ENCODE peak calls at places on chromosome 20, in seven cellular contexts. One of them, this sample, is unnamed.

GRCh38 chr20:48760403-48760889 is 67.4 kb downstream of the PREX1 start:
- DNase-seq in IMR-90: peak
- DNase-seq in HepG2: no peak
- DNase-seq in K562: no peak
- DNase-seq in GM12878: no peak
- DNase-seq in SK-N-SH: no peak
- DNase-seq in H1: no peak
- DNase-seq in this sample: no peak

GRCh38 chr20:6566821-6567220 is 200.7 kb upstream of the BMP2 start:
- DNase-seq in IMR-90: peak
- DNase-seq in HepG2: no peak
- DNase-seq in K562: no peak
- DNase-seq in GM12878: no peak
- DNase-seq in SK-N-SH: no peak
- DNase-seq in H1: no peak
- DNase-seq in this sample: no peak

GRCh38 chr20:51303731-51304670 is 238.5 kb downstream of the NFATC2 start:
- DNase-seq in IMR-90: no peak
- DNase-seq in HepG2: no peak
- DNase-seq in K562: no peak
- DNase-seq in GM12878: no peak
- DNase-seq in SK-N-SH: no peak
- DNase-seq in H1: no peak
- DNase-seq in this sample: no peak

GRCh38 chr20:11362450-11362849 is 555.2 kb upstream of the BTBD3 start:
- DNase-seq in IMR-90: no peak
- DNase-seq in HepG2: no peak
- DNase-seq in K562: no peak
- DNase-seq in GM12878: no peak
- DNase-seq in SK-N-SH: no peak
- DNase-seq in H1: no peak
- DNase-seq in this sample: no peak

GRCh38 chr20:33488201-33488600 is 1.7 kb upstream of the CBFA2T2 start:
- DNase-seq in IMR-90: no peak
- DNase-seq in HepG2: no peak
- DNase-seq in K562: no peak
- DNase-seq in GM12878: no peak
- DNase-seq in SK-N-SH: no peak
- DNase-seq in H1: no peak
- DNase-seq in this sample: no peak

GRCh38 chr20:63980317-63980805 is 571 bp upstream of the PRPF6 start:
- DNase-seq in IMR-90: no peak
- DNase-seq in HepG2: peak
- DNase-seq in K562: no peak
- DNase-seq in GM12878: no peak
- DNase-seq in SK-N-SH: no peak
- DNase-seq in H1: no peak
- DNase-seq in this sample: no peak

GRCh38 chr20:40497781-40498691 is 191.0 kb downstream of the MAFB start:
- DNase-seq in IMR-90: no peak
- DNase-seq in HepG2: no peak
- DNase-seq in K562: peak
- DNase-seq in GM12878: peak
- DNase-seq in SK-N-SH: no peak
- DNase-seq in H1: no peak
- DNase-seq in this sample: no peak

GRCh38 chr20:44069203-44069931 is 117.6 kb downstream of the JPH2 start:
- DNase-seq in IMR-90: no peak
- DNase-seq in HepG2: no peak
- DNase-seq in K562: no peak
- DNase-seq in GM12878: peak
- DNase-seq in SK-N-SH: no peak
- DNase-seq in H1: peak
- DNase-seq in this sample: no peak

GRCh38 chr20:58577871-58578615 is 62.8 kb upstream of the APCDD1L start:
- DNase-seq in IMR-90: no peak
- DNase-seq in HepG2: no peak
- DNase-seq in K562: no peak
- DNase-seq in GM12878: no peak
- DNase-seq in SK-N-SH: no peak
- DNase-seq in H1: no peak
- DNase-seq in this sample: no peak

GRCh38 chr20:43583982-43584432 is 6.7 kb upstream of the IFT52 start:
- DNase-seq in IMR-90: peak
- DNase-seq in HepG2: peak
- DNase-seq in K562: peak
- DNase-seq in GM12878: no peak
- DNase-seq in SK-N-SH: no peak
- DNase-seq in H1: no peak
- DNase-seq in this sample: no peak

GRCh38 chr20:1905693-1906092 is 10.5 kb downstream of the SIRPA start:
- DNase-seq in IMR-90: no peak
- DNase-seq in HepG2: no peak
- DNase-seq in K562: no peak
- DNase-seq in GM12878: no peak
- DNase-seq in SK-N-SH: no peak
- DNase-seq in H1: no peak
- DNase-seq in this sample: no peak

GRCh38 chr20:1905009-1905408 is 9.8 kb downstream of the SIRPA start:
- DNase-seq in IMR-90: no peak
- DNase-seq in HepG2: no peak
- DNase-seq in K562: no peak
- DNase-seq in GM12878: no peak
- DNase-seq in SK-N-SH: no peak
- DNase-seq in H1: no peak
- DNase-seq in this sample: no peak

GRCh38 chr20:1902188-1902587 is 7.0 kb downstream of the SIRPA start:
- DNase-seq in IMR-90: no peak
- DNase-seq in HepG2: no peak
- DNase-seq in K562: no peak
- DNase-seq in GM12878: no peak
- DNase-seq in SK-N-SH: no peak
- DNase-seq in H1: no peak
- DNase-seq in this sample: no peak

GRCh38 chr20:1906361-1907051 is 11.3 kb downstream of the SIRPA start:
- DNase-seq in IMR-90: no peak
- DNase-seq in HepG2: no peak
- DNase-seq in K562: no peak
- DNase-seq in GM12878: no peak
- DNase-seq in SK-N-SH: no peak
- DNase-seq in H1: no peak
- DNase-seq in this sample: no peak

GRCh38 chr20:1904160-1904559 is 9.0 kb downstream of the SIRPA start:
- DNase-seq in IMR-90: no peak
- DNase-seq in HepG2: no peak
- DNase-seq in K562: no peak
- DNase-seq in GM12878: no peak
- DNase-seq in SK-N-SH: no peak
- DNase-seq in H1: no peak
- DNase-seq in this sample: no peak
- TF ChIP-seq USF2 in IMR-90: no peak
- TF ChIP-seq USF2 in HepG2: no peak
- TF ChIP-seq USF2 in K562: no peak
- TF ChIP-seq USF2 in GM12878: no peak
- TF ChIP-seq USF2 in SK-N-SH: no peak
- TF ChIP-seq USF2 in H1: no peak
- TF ChIP-seq USF2 in this sample: no peak

GRCh38 chr20:17673082-17673481 is 9.0 kb downstream of the RRBP1 start:
- DNase-seq in IMR-90: no peak
- DNase-seq in HepG2: no peak
- DNase-seq in K562: no peak
- DNase-seq in GM12878: no peak
- DNase-seq in SK-N-SH: no peak
- DNase-seq in H1: no peak
- DNase-seq in this sample: no peak

GRCh38 chr20:17676378-17676759 is 5.7 kb downstream of the RRBP1 start:
- DNase-seq in IMR-90: no peak
- DNase-seq in HepG2: no peak
- DNase-seq in K562: no peak
- DNase-seq in GM12878: no peak
- DNase-seq in SK-N-SH: no peak
- DNase-seq in H1: no peak
- DNase-seq in this sample: no peak

GRCh38 chr20:17675519-17676377 is 6.3 kb downstream of the RRBP1 start:
- DNase-seq in IMR-90: no peak
- DNase-seq in HepG2: no peak
- DNase-seq in K562: no peak
- DNase-seq in GM12878: no peak
- DNase-seq in SK-N-SH: no peak
- DNase-seq in H1: no peak
- DNase-seq in this sample: no peak

GRCh38 chr20:17676942-17677341 is 5.1 kb downstream of the RRBP1 start:
- DNase-seq in IMR-90: peak
- DNase-seq in HepG2: peak
- DNase-seq in K562: no peak
- DNase-seq in GM12878: no peak
- DNase-seq in SK-N-SH: no peak
- DNase-seq in H1: no peak
- DNase-seq in this sample: no peak

DNA sequence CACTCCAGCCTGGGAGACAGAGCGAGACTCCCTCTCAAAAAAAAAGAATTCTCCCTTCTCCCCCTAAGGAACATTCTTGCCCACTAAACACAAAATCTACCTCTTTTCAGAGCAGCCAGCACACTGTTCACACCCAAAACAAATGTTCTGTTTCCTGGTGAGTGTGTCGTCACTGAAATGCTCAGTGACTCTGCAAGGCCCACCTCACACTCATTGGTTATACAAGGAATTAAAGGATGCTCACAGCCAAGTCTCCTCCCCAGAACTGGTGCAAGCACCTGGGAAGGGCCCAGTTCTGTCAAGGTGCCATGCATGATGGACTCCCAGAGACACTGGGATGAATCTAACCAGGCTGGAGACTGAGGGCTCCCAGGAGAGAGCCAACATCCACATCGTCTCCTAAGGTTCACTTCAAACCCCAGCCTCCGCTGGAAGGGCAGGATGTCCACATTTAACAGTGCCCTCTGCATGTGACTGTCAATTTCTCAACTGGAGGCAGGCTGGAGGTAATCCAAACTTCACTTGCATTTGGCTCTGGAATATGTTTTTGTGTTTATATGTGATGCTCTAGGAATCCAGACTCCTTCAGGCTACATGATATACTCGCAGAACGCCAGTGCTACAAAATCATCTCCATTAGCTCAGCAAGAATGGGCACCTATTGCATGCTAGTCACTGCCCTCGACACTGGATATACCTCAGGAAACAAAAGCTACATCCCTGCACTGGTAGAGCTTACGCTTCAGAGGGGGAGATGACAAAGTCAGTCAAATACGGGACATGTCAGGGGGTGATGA is 7.1 kb downstream of the RRBP1 start:
- DNase-seq in IMR-90: peak
- DNase-seq in HepG2: no peak
- DNase-seq in K562: no peak
- DNase-seq in GM12878: no peak
- DNase-seq in SK-N-SH: no peak
- DNase-seq in H1: no peak
- DNase-seq in this sample: no peak
- H3K27ac ChIP-seq in IMR-90: peak
- H3K27ac ChIP-seq in HepG2: no peak
- H3K27ac ChIP-seq in K562: no peak
- H3K27ac ChIP-seq in GM12878: no peak
- H3K27ac ChIP-seq in SK-N-SH: no peak
- H3K27ac ChIP-seq in H1: no peak
- H3K27ac ChIP-seq in this sample: no peak

DNA sequence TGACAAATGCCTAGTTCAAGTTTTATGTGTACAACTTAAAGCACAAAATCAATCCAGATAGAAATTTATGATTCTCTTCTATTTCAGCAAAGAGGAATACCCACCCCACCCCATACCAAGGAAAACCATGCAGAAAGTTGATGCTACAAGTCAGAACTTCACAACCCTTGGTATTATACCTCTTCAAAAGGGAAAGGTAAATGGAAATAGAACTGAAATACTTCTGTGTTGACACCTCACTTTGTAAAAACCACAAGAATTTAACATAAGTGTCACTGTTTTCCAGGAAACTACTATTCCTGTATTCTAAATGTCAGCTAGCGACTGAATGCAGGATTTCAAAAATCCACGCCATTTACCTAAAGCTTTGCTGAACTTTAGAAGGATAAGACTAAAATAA is 3.7 kb downstream of the CPNE1 start:
- DNase-seq in IMR-90: no peak
- DNase-seq in HepG2: no peak
- DNase-seq in K562: no peak
- DNase-seq in GM12878: no peak
- DNase-seq in SK-N-SH: no peak
- DNase-seq in H1: no peak
- DNase-seq in this sample: no peak
- H3K4me3 ChIP-seq in IMR-90: no peak
- H3K4me3 ChIP-seq in HepG2: peak
- H3K4me3 ChIP-seq in K562: peak
- H3K4me3 ChIP-seq in GM12878: peak
- H3K4me3 ChIP-seq in SK-N-SH: peak
- H3K4me3 ChIP-seq in H1: no peak
- H3K4me3 ChIP-seq in this sample: no peak

DNA sequence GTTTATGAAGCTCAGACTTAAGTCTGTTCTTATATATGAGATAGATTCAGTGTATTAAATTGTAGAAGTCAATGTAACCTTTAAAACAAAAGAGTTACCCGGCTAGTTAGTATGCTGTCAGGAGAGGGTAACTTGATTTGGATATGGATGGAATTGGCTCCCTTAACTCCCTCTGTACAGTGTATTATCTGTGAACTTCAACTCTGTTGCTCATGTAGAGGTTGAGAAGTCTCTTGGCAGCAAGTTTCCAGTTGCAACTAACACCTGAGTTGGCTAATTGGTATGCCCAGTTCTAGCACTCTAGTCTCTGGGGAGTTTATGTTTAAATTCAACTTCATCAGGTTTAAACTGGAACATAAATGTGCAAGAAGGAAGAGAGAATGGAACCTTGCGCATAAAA is 111.0 kb downstream of the NCOA3 start:
- DNase-seq in IMR-90: no peak
- DNase-seq in HepG2: no peak
- DNase-seq in K562: no peak
- DNase-seq in GM12878: no peak
- DNase-seq in SK-N-SH: no peak
- DNase-seq in H1: no peak
- DNase-seq in this sample: no peak
- TF ChIP-seq USF2 in IMR-90: no peak
- TF ChIP-seq USF2 in HepG2: no peak
- TF ChIP-seq USF2 in K562: no peak
- TF ChIP-seq USF2 in GM12878: no peak
- TF ChIP-seq USF2 in SK-N-SH: no peak
- TF ChIP-seq USF2 in H1: no peak
- TF ChIP-seq USF2 in this sample: no peak

GRCh38 chr20:49786226-49786625 is 26.4 kb upstream of the SLC9A8 start:
- DNase-seq in IMR-90: no peak
- DNase-seq in HepG2: no peak
- DNase-seq in K562: no peak
- DNase-seq in GM12878: peak
- DNase-seq in SK-N-SH: no peak
- DNase-seq in H1: no peak
- DNase-seq in this sample: no peak
- H3K27ac ChIP-seq in IMR-90: no peak
- H3K27ac ChIP-seq in HepG2: no peak
- H3K27ac ChIP-seq in K562: peak
- H3K27ac ChIP-seq in GM12878: peak
- H3K27ac ChIP-seq in SK-N-SH: no peak
- H3K27ac ChIP-seq in H1: no peak
- H3K27ac ChIP-seq in this sample: peak